ENCODE peak calls at places on chromosome 20, in five cellular contexts. H, P, Z, R and I are unnamed samples.

GRCh38 chr20:10877345-10877744 is 203.5 kb upstream of the JAG1 start:
- DNase-seq in H (no peak), P (no peak), Z (no peak), R (peak; percentile 67), I (no peak)

GRCh38 chr20:18669241-18670019 is 81.6 kb downstream of the DTD1 start:
- DNase-seq in H (no peak), P (no peak), Z (no peak), R (no peak), I (no peak)

GRCh38 chr20:9294081-9294480 is 220.3 kb upstream of the LAMP5 start:
- DNase-seq in H (peak; percentile 46), P (peak; percentile 24), Z (peak; percentile 33), R (no peak), I (peak; percentile 82)

GRCh38 chr20:49481116-49481515 is 1.4 kb downstream of the KCNB1 start:
- DNase-seq in H (no peak), P (no peak), Z (no peak), R (no peak), I (no peak)

GRCh38 chr20:24959591-24960301 is 10.7 kb downstream of the CST7 start:
- DNase-seq in H (no peak), P (no peak), Z (no peak), R (no peak), I (no peak)

GRCh38 chr20:14488756-14489479 is 151.5 kb upstream of the FLRT3 start:
- DNase-seq in H (no peak), P (no peak), Z (no peak), R (no peak), I (peak; percentile 37)

GRCh38 chr20:46171909-46172308 is 53.8 kb downstream of the CD40 start:
- DNase-seq in H (no peak), P (no peak), Z (no peak), R (peak; percentile 10), I (no peak)

GRCh38 chr20:50376888-50377459 is 133.2 kb upstream of the PTPN1 start:
- DNase-seq in H (no peak), P (peak; percentile 76), Z (no peak), R (no peak), I (peak; percentile 36)

GRCh38 chr20:7608246-7608645 is 332.0 kb downstream of the HAO1 start:
- DNase-seq in H (peak; percentile 18), P (no peak), Z (no peak), R (no peak), I (no peak)

GRCh38 chr20:61500791-61501321 is 248.8 kb downstream of the CDH4 start:
- DNase-seq in H (peak; percentile 3), P (peak; percentile 30), Z (no peak), R (no peak), I (no peak)

GRCh38 chr20:18263723-18264122 is 24.6 kb upstream of the ZNF133 start:
- DNase-seq in H (peak; percentile 46), P (peak; percentile 65), Z (no peak), R (no peak), I (peak; percentile 58)

GRCh38 chr20:7379621-7380220 is 560.5 kb downstream of the HAO1 start:
- DNase-seq in H (peak; percentile 12), P (peak; percentile 26), Z (no peak), R (no peak), I (no peak)

GRCh38 chr20:17226410-17227198 is at the start of gene PCSK2:
- DNase-seq in H (peak; percentile 12), P (peak; percentile 26), Z (peak; percentile 11), R (peak; percentile 41), I (peak; percentile 1)

GRCh38 chr20:26167499-26167898 is 470.8 kb upstream of the ZNF337 start:
- DNase-seq in H (peak; percentile 66), P (peak; percentile 5), Z (no peak), R (no peak), I (peak; percentile 18)

GRCh38 chr20:61933481-61933950 is 132.2 kb downstream of the TAF4 start:
- DNase-seq in H (no peak), P (no peak), Z (no peak), R (no peak), I (no peak)

GRCh38 chr20:23461180-23461579 is 8.5 kb upstream of the CST11 start:
- DNase-seq in H (peak; percentile 9), P (no peak), Z (no peak), R (no peak), I (no peak)

GRCh38 chr20:6829510-6830116 is 62.1 kb downstream of the BMP2 start:
- DNase-seq in H (peak; percentile 18), P (peak; percentile 54), Z (no peak), R (no peak), I (peak; percentile 62)

GRCh38 chr20:50824137-50824536 is 29.3 kb downstream of the BCAS4 start:
- DNase-seq in H (peak; percentile 90), P (no peak), Z (no peak), R (peak; percentile 92), I (peak; percentile 35)

GRCh38 chr20:44976698-44977097 is 10.4 kb downstream of the STK4 start:
- DNase-seq in H (no peak), P (no peak), Z (no peak), R (no peak), I (no peak)

GRCh38 chr20:35171753-35172433 is at the start of gene PROCR:
- DNase-seq in H (peak; percentile 91), P (peak; percentile 99), Z (peak; percentile 94), R (peak; percentile 93), I (peak; percentile 98)

GRCh38 chr20:46027245-46027853 is 1.7 kb upstream of the SLC12A5 start:
- DNase-seq in H (peak; percentile 71), P (peak; percentile 45), Z (peak; percentile 55), R (no peak), I (peak; percentile 40)

GRCh38 chr20:48231253-48231652 is 446.0 kb upstream of the SULF2 start:
- DNase-seq in H (no peak), P (no peak), Z (no peak), R (no peak), I (no peak)

GRCh38 chr20:22402990-22403859 is 181.1 kb downstream of the FOXA2 start:
- DNase-seq in H (no peak), P (no peak), Z (no peak), R (no peak), I (peak; percentile 57)

GRCh38 chr20:32184953-32185603 is 22.5 kb downstream of the PLAGL2 start:
- DNase-seq in H (no peak), P (no peak), Z (no peak), R (no peak), I (no peak)

GRCh38 chr20:47805951-47806350 is 20.7 kb upstream of the SULF2 start:
- DNase-seq in H (no peak), P (no peak), Z (no peak), R (no peak), I (no peak)

GRCh38 chr20:22810626-22811559 is 224.2 kb upstream of the SSTR4 start:
- DNase-seq in H (no peak), P (no peak), Z (no peak), R (no peak), I (no peak)

GRCh38 chr20:4925842-4926530 is 75.3 kb downstream of the SLC23A2 start:
- DNase-seq in H (peak; percentile 87), P (peak; percentile 23), Z (no peak), R (peak; percentile 83), I (peak; percentile 84)

GRCh38 chr20:18543932-18544331 is 23.3 kb upstream of the SMIM26 start:
- DNase-seq in H (no peak), P (no peak), Z (no peak), R (no peak), I (no peak)

GRCh38 chr20:17852323-17852722 is 116.3 kb downstream of the SNX5 start:
- DNase-seq in H (no peak), P (no peak), Z (no peak), R (no peak), I (no peak)

GRCh38 chr20:18645196-18645745 is 57.4 kb downstream of the DTD1 start:
- DNase-seq in H (no peak), P (no peak), Z (no peak), R (no peak), I (no peak)

GRCh38 chr20:7022597-7022996 is 255.1 kb downstream of the BMP2 start:
- DNase-seq in H (no peak), P (no peak), Z (no peak), R (no peak), I (no peak)

GRCh38 chr20:17498181-17498580 is 33.0 kb downstream of the BFSP1 start:
- DNase-seq in H (peak; percentile 23), P (peak; percentile 58), Z (no peak), R (no peak), I (peak; percentile 79)

GRCh38 chr20:49459684-49460083 is 22.8 kb downstream of the KCNB1 start:
- DNase-seq in H (no peak), P (no peak), Z (no peak), R (no peak), I (no peak)

GRCh38 chr20:39259010-39259803 is 297.1 kb downstream of the DHX35 start:
- DNase-seq in H (no peak), P (no peak), Z (no peak), R (no peak), I (no peak)

GRCh38 chr20:53162251-53162835 is 190.2 kb downstream of the TSHZ2 start:
- DNase-seq in H (peak; percentile 9), P (peak; percentile 75), Z (peak; percentile 18), R (peak; percentile 53), I (peak; percentile 83)
- H3K4me3 ChIP-seq in H (no peak overlapping the region), P (no peak overlapping the region), Z (no peak overlapping the region), R (no peak overlapping the region), I (no peak overlapping the region)

GRCh38 chr20:43055181-43055884 is 134.4 kb downstream of the PTPRT start:
- DNase-seq in H (no peak), P (no peak), Z (no peak), R (no peak), I (no peak)
- H3K4me3 ChIP-seq in H (no peak overlapping the region), P (no peak overlapping the region), Z (no peak overlapping the region), R (no peak overlapping the region), I (no peak overlapping the region)

GRCh38 chr20:1283522-1284210 is 17.6 kb downstream of the SNPH start:
- DNase-seq in H (no peak), P (no peak), Z (no peak), R (no peak), I (no peak)

GRCh38 chr20:1282966-1283365 is 16.9 kb downstream of the SNPH start:
- DNase-seq in H (no peak), P (no peak), Z (no peak), R (no peak), I (no peak)

GRCh38 chr20:1287306-1287705 is 21.2 kb downstream of the SNPH start:
- DNase-seq in H (no peak), P (no peak), Z (no peak), R (no peak), I (no peak)

GRCh38 chr20:1287787-1288569 is 21.9 kb downstream of the SNPH start:
- DNase-seq in H (no peak), P (no peak), Z (no peak), R (no peak), I (no peak)

GRCh38 chr20:1286267-1287036 is 20.4 kb downstream of the SNPH start:
- DNase-seq in H (no peak), P (no peak), Z (no peak), R (no peak), I (no peak)
- H3K4me3 ChIP-seq in H (no peak overlapping the region), P (no peak overlapping the region), Z (no peak overlapping the region), R (no peak overlapping the region), I (no peak overlapping the region)

DNA sequence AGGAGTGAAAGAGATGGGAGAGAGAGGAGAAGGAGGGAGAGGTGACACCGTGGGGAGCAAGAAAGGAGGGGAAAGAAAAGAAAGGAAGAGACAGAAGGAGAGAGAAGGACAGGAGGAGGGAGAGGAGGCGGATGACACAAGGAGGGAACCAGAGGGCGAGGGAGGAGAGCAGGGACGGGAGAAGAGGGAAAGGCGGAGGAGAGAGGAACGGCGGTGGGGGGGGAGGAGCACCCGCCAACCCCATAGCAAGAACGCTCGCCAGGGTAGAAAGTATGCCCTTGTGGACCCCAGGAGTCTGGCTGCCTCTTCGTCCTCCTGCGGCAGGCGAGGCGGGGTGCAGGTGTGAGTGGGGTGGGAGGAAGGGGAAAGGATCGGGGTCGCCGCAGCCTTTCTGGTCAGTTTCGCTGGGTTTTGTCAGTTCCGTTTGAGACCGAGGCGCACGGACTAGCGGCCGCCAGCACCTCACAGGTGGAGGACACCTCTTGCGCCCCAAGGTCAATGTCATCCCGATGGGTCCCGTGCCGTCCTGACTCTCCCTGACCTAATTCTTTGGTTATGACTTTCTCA is 4.4 kb upstream of the INSM1 start:
- DNase-seq in H (no peak), P (no peak), Z (no peak), R (no peak), I (no peak)
- H3K4me3 ChIP-seq in H (no peak overlapping the region), P (no peak overlapping the region), Z (peak overlapping the region; percentile 9), R (no peak overlapping the region), I (no peak overlapping the region)